ENCODE peak calls at places on chromosomes 4 and X, in nine cellular contexts. D is SK-N-SH, S is transverse colon, O is A673, W is H9, V is Peyer's patch, H is left lung, L is left ventricle myocardium inferior, P is A549. E is an unnamed sample.

GRCh38 chr4:68291256-68291655 is 45.8 kb upstream of the TMPRSS11B start:
- DNase-seq in W (no peak), D (no peak), L (no peak), H (no peak), S (no peak), P (no peak), O (no peak), V (no peak), E (no peak)

GRCh38 chrX:68365356-68365755 is 67.9 kb downstream of the OPHN1 start:
- DNase-seq in H (no peak), O (no peak), W (no peak), V (no peak), P (no peak), D (no peak), L (no peak), S (no peak), E (no peak)

GRCh38 chr4:56650259-56651070 is 30.6 kb downstream of the HOPX start:
- DNase-seq in O (no peak), V (no peak), P (no peak), H (no peak), D (no peak), W (no peak), S (no peak), L (no peak), E (no peak)

GRCh38 chrX:76454456-76454927 is 27.0 kb downstream of the MAGEE1 start:
- DNase-seq in H (no peak), S (no peak), L (no peak), P (peak; percentile 23), W (peak; percentile 30), D (peak; percentile 6), O (peak; percentile 24), V (no peak), E (no peak)

GRCh38 chr4:182536221-182536620 is 293.0 kb downstream of the TENM3 start:
- DNase-seq in D (no peak), V (no peak), P (no peak), S (no peak), L (no peak), W (no peak), H (no peak), O (no peak), E (no peak)

GRCh38 chr4:41432889-41433288 is 105.1 kb upstream of the LIMCH1 start:
- DNase-seq in L (no peak), P (peak; percentile 57), S (no peak), O (peak; percentile 82), D (no peak), V (no peak), W (peak; percentile 55), H (no peak), E (no peak)

GRCh38 chr4:45751877-45752276 is 372.0 kb downstream of the GABRG1 start:
- DNase-seq in V (no peak), D (no peak), L (no peak), P (no peak), O (no peak), H (no peak), S (no peak), W (no peak), E (no peak)

GRCh38 chr4:81421346-81422218 is 50.1 kb downstream of the RASGEF1B start:
- DNase-seq in W (no peak), P (no peak), H (no peak), D (no peak), L (no peak), O (no peak), S (peak; percentile 55), V (peak; percentile 28), E (no peak)

GRCh38 chrX:30301977-30302376 is 7.2 kb downstream of the NR0B1 start:
- DNase-seq in W (no peak), S (no peak), D (no peak), H (no peak), P (peak; percentile 30), V (no peak), O (peak; percentile 65), L (no peak), E (no peak)

GRCh38 chr4:6427439-6428090 is 44.8 kb downstream of the PPP2R2C start:
- DNase-seq in V (no peak), P (no peak), H (peak; percentile 20), S (no peak), O (no peak), L (no peak), D (no peak), W (no peak), E (no peak)

GRCh38 chrX:68536884-68537283 is 38.0 kb downstream of the YIPF6 start:
- DNase-seq in D (no peak), V (no peak), W (no peak), S (no peak), H (no peak), O (no peak), L (no peak), P (no peak), E (no peak)

GRCh38 chr4:169934794-169935400 is 91.3 kb downstream of the MFAP3L start:
- DNase-seq in V (no peak), O (no peak), H (no peak), L (no peak), S (no peak), W (no peak), D (no peak), P (no peak), E (no peak)

GRCh38 chrX:129606918-129607317 is 47.8 kb downstream of the APLN start:
- DNase-seq in V (peak; percentile 57), D (peak; percentile 72), W (no peak), O (peak; percentile 79), H (no peak), P (peak; percentile 47), L (no peak), S (peak; percentile 74), E (peak; percentile 49)

GRCh38 chr4:139664442-139664841 is 1.2 kb upstream of the MGST2 start:
- DNase-seq in D (no peak), O (no peak), S (no peak), L (no peak), P (no peak), W (no peak), H (no peak), V (no peak), E (no peak)

GRCh38 chr4:139660518-139661149 is 5.0 kb upstream of the MGST2 start:
- DNase-seq in P (no peak), O (no peak), D (no peak), V (no peak), W (no peak), S (no peak), H (no peak), L (no peak), E (no peak)

GRCh38 chr4:139665690-139666529 is at the start of gene MGST2:
- DNase-seq in H (peak; percentile 90), P (peak; percentile 66), O (peak; percentile 53), W (peak; percentile 68), D (peak; percentile 58), V (peak; percentile 47), S (peak; percentile 91), L (peak; percentile 77), E (no peak)

GRCh38 chr4:139665079-139665689 is 435 bp upstream of the MGST2 start:
- DNase-seq in D (no peak), O (no peak), P (no peak), V (no peak), S (no peak), W (no peak), L (no peak), H (no peak), E (no peak)

GRCh38 chr4:139663561-139664138 is 2.0 kb upstream of the MGST2 start:
- DNase-seq in O (no peak), P (no peak), S (no peak), W (no peak), D (no peak), H (no peak), L (no peak), V (no peak), E (no peak)
- H3K27ac ChIP-seq in O (no peak overlapping the region), P (no peak overlapping the region), S (peak overlapping the region; percentile 89), W (no peak overlapping the region), D (no peak overlapping the region), H (no peak overlapping the region), L (no peak overlapping the region), V (no peak overlapping the region), E (no peak overlapping the region)

DNA sequence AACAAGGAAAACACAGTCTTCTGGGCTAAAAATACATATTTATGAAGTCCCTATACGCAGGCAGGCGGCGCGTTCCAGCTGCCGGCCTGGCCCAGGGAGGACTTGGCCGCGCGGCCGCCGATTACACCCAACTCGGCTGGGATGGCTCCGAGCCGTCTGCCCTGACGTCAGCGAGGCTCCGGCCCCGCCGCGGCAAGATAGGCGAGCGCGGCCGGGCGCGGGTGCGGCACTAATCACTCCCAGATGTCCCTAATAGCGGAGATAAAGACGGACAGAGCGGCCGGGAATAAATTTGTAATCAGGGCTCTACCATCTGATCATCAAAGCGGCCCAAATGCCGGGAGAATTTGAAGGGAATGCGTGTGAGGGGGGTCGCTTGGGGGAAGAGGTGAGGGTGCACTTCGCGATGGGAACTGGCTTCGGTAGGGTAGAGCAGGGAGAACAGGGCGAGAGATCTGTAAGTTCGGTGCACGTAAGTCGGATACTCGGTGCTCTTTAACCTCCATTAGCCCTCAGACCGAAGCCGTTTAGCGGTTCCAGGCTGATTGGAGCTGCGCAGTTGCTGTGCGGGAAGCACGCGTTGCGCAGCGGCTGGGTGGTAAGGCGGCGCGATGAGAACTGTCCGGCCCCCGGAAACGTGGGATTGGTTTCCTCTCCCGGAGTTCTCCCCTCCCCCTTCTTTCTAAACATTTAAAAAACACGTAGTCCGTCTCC is 7.7 kb downstream of the HAND2 start:
- DNase-seq in O (peak; percentile 88), L (peak; percentile 91), V (no peak), P (no peak), W (peak; percentile 67), S (peak; percentile 71), H (peak; percentile 81), D (peak; percentile 73), E (no peak)
- TF ChIP-seq CTCF in O (no peak), L (peak; percentile 54), V (no peak), P (no peak), W (no peak), S (no peak), H (no peak), D (peak; percentile 22), E (no peak)

DNA sequence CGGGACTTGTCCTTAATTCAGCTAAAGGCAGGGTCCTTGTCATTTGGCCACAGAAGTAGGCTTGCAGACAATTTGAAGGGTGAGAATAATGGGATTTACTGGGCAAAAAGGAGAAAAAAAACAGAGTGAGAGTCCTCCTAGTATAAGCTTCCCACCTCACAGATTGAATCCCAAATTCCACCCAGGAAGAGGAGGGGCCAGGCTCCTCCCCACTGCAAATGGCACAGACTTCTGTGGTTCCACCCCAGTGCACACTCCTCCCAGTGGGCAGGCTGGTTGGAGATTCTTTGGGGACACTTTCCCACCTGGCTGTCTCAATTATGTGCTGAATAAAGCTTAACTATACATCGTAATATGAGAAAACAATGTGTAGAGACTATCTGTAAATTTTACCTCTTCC is 31.6 kb downstream of the MEPE start:
- DNase-seq in S (no peak), L (no peak), W (no peak), D (no peak), V (no peak), H (no peak), P (no peak), O (no peak), E (no peak)
- H3K9me3 ChIP-seq in S (no peaks in the 10 kb centered on the region), L (no peaks in the 10 kb centered on the region), W (no peaks in the 10 kb centered on the region), D (no peaks in the 10 kb centered on the region), V (no peaks in the 10 kb centered on the region), H (no peaks in the 10 kb centered on the region), P (no peaks in the 10 kb centered on the region), O (no peaks in the 10 kb centered on the region), E (no peaks in the 10 kb centered on the region)

DNA sequence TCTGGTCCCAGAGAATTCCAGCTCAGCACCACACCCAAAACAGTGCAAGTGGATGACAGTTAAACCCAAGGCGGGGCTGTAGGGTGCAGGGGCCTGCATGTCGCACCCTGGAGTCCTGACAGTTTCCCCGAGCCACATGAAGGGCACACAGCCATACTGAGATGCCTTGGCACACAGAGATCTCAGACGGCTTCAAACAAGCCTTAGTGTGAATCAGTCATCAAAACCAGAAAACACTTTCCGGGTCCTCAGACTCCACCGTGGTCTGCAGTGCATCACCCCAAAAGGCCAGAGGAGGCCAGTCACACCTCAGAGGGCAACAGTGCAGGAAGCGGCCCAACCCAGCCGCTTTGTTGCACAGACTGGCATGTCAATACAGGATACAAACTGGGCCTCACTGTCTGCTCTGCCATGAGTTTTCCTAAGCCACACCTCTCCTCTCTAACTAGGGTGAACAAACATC is 64.6 kb upstream of the ENPP6 start:
- DNase-seq in D (no peak), L (no peak), H (no peak), P (no peak), S (peak; percentile 65), V (peak; percentile 65), W (no peak), O (no peak), E (no peak)
- H3K27ac ChIP-seq in D (no peak overlapping the region), L (peak overlapping the region; percentile 51), H (peak overlapping the region; percentile 55), P (no peak overlapping the region), S (peak overlapping the region; percentile 81), V (peak overlapping the region; percentile 67), W (no peak overlapping the region), O (no peak overlapping the region), E (no peak overlapping the region)